ENCODE peak calls at places on chromosomes 13 and 19, in nine cellular contexts. K is breast epithelium, R is fibroblast of mammary gland, G is Calu3, E is cardiac fibroblast, X is adrenal gland, P is mammary epithelial cell, M is MCF 10A, Y is omental fat pad. A is an unnamed sample.

GRCh38 chr13:45825124-45825650 is 26.4 kb downstream of the SIAH3 start:
- DNase-seq in G (no peak), M (no peak), R (no peak), K (no peak), Y (no peak), X (no peak), E (no peak), P (no peak), A (no peak)

GRCh38 chr13:41509996-41510395 is 52.6 kb downstream of the RGCC start:
- DNase-seq in K (no peak), X (no peak), Y (no peak), M (no peak), E (no peak), G (no peak), P (no peak), R (no peak), A (no peak)

GRCh38 chr13:27969866-27970229 is 733 bp upstream of the CDX2 start:
- DNase-seq in G (no peak), Y (no peak), P (no peak), M (no peak), R (no peak), X (no peak), E (no peak), K (no peak), A (no peak)

GRCh38 chr13:113654591-113655357 is 3.2 kb downstream of the ATP4B start:
- DNase-seq in E (no peak), Y (no peak), K (peak; percentile 39), X (no peak), P (no peak), M (no peak), G (no peak), R (no peak), A (peak; percentile 60)

GRCh38 chr13:90538063-90538462 is 809.4 kb upstream of the MIR17HG start:
- DNase-seq in M (no peak), P (no peak), E (no peak), G (no peak), R (no peak), X (no peak), Y (no peak), K (no peak), A (no peak)

GRCh38 chr19:15431396-15432017 is 12.7 kb upstream of the AKAP8L start:
- DNase-seq in E (no peak), X (no peak), Y (no peak), G (no peak), R (no peak), K (no peak), M (no peak), P (no peak), A (no peak)

GRCh38 chr19:41695745-41696144 is 7.7 kb upstream of the CEACAM7 start:
- DNase-seq in Y (no peak), E (no peak), R (no peak), X (peak; percentile 0), P (no peak), M (no peak), K (no peak), G (no peak), A (peak; percentile 36)

GRCh38 chr19:42086770-42087550 is 11.0 kb downstream of the ZNF574 start:
- DNase-seq in P (no peak), R (no peak), G (no peak), Y (no peak), X (no peak), M (no peak), E (peak; percentile 47), K (no peak), A (no peak)

GRCh38 chr13:26895081-26895807 is 134.7 kb upstream of the GPR12 start:
- DNase-seq in G (no peak), M (no peak), K (no peak), Y (no peak), E (peak; percentile 3), R (no peak), X (no peak), P (no peak), A (no peak)

GRCh38 chr19:56333506-56333905 is 18.9 kb upstream of the ZSCAN5A start:
- DNase-seq in K (no peak), X (peak; percentile 58), P (peak; percentile 40), E (peak; percentile 80), M (peak; percentile 62), R (peak; percentile 59), Y (no peak), G (peak; percentile 69), A (no peak)

GRCh38 chr19:33819875-33820781 is 23.5 kb downstream of the KCTD15 start:
- DNase-seq in K (no peak), G (peak; percentile 87), X (peak; percentile 59), E (peak; percentile 68), M (peak; percentile 99), P (peak; percentile 96), Y (peak; percentile 56), R (peak; percentile 35), A (no peak)

GRCh38 chr19:39679056-39679790 is 23.5 kb downstream of the LGALS16 start:
- DNase-seq in K (no peak), Y (no peak), G (no peak), E (no peak), R (no peak), X (no peak), P (no peak), M (no peak), A (no peak)

GRCh38 chr13:50171585-50172282 is 156.5 kb downstream of the KCNRG start:
- DNase-seq in M (no peak), K (no peak), X (no peak), Y (no peak), R (no peak), E (no peak), G (no peak), P (no peak), A (no peak)

GRCh38 chr19:3551808-3552095 is 5.6 kb downstream of the MFSD12 start:
- DNase-seq in K (no peak), G (no peak), Y (no peak), R (no peak), E (no peak), X (no peak), P (no peak), M (no peak), A (no peak)

GRCh38 chr13:27423333-27423732 is 1.1 kb upstream of the GTF3A start:
- DNase-seq in R (no peak), P (no peak), M (no peak), E (no peak), G (no peak), X (no peak), Y (no peak), K (no peak), A (no peak)

GRCh38 chr13:27012482-27013197 is 159.0 kb downstream of the USP12 start:
- DNase-seq in K (no peak), M (peak; percentile 89), G (no peak), E (peak; percentile 85), Y (no peak), X (no peak), P (peak; percentile 79), R (peak; percentile 95), A (no peak)

GRCh38 chr19:8071912-8072311 is 19.4 kb downstream of the CCL25 start:
- DNase-seq in R (no peak), M (no peak), X (no peak), E (no peak), Y (no peak), K (no peak), P (no peak), G (no peak), A (no peak)
- TF ChIP-seq CTCF in R (no peak), M (no peak), X (no peak), E (no peak), Y (no peak), K (no peak), P (no peak), G (no peak), A (no peak)

GRCh38 chr19:32165176-32165575 is 180.2 kb upstream of the ZNF507 start:
- DNase-seq in G (no peak), Y (no peak), K (no peak), P (no peak), R (no peak), E (no peak), M (no peak), X (no peak), A (peak; percentile 50)

GRCh38 chr19:32168111-32168510 is 177.3 kb upstream of the ZNF507 start:
- DNase-seq in G (no peak), P (no peak), Y (no peak), X (no peak), E (no peak), M (no peak), R (no peak), K (no peak), A (peak; percentile 22)

GRCh38 chr19:32166238-32166637 is 179.2 kb upstream of the ZNF507 start:
- DNase-seq in P (no peak), R (no peak), K (no peak), G (no peak), X (no peak), Y (no peak), E (no peak), M (no peak), A (peak; percentile 24)

GRCh38 chr19:32165750-32166149 is 179.7 kb upstream of the ZNF507 start:
- DNase-seq in R (no peak), Y (no peak), X (no peak), K (no peak), P (no peak), G (no peak), E (no peak), M (no peak), A (peak; percentile 31)

DNA sequence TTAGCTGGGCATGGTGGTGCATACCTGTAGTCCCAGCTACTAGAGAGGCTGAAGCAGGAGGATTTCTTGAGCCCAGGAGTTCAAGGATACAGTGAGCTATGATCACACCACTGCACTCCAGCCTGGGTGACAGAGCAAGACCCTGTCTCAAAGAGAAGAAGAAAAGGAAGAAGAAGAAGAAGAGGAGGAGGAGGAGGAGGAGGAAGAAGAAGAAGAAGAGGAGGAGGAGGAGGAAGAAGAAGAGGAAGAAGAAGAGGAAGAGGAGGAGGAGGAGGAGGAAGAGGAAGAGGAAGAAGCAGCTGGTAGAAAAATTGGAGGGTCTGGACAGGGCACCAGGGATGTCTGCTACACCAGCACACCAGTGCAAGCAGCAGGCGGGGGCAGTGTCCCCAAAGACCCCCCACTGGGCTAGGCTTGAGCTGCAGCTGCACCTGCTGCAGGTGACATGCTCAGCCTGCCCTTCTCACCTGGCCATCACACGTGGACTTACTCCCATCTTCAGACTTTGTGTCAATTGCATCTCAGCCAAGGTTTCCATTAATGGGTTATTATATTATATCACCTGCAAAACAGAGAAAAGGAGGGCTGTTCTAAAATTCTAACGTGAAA is 180.9 kb upstream of the ZNF507 start:
- DNase-seq in R (no peak), E (no peak), X (no peak), P (no peak), M (no peak), K (no peak), G (no peak), Y (no peak), A (peak; percentile 54)
- TF ChIP-seq CTCF in R (no peak), E (no peak), X (no peak), P (no peak), M (no peak), K (no peak), G (no peak), Y (no peak), A (no peak)

GRCh38 chr19:13208131-13208963 is 58.1 kb downstream of the IER2 start:
- DNase-seq in X (peak; percentile 62), Y (no peak), R (peak; percentile 82), M (no peak), E (peak; percentile 78), K (no peak), P (no peak), G (no peak), A (no peak)
- TF ChIP-seq CTCF in X (no peak), Y (no peak), R (no peak), M (no peak), E (no peak), K (no peak), P (no peak), G (no peak), A (no peak)

GRCh38 chr13:59901191-59901590 is 262.5 kb downstream of the DIAPH3 start:
- DNase-seq in K (no peak), R (no peak), P (no peak), G (no peak), E (no peak), Y (no peak), X (no peak), M (no peak), A (no peak)

GRCh38 chr13:59906413-59907027 is 257.2 kb downstream of the DIAPH3 start:
- DNase-seq in X (no peak), G (peak; percentile 2), E (peak; percentile 68), M (peak; percentile 43), R (peak; percentile 60), P (no peak), Y (no peak), K (no peak), A (no peak)
- TF ChIP-seq CTCF in X (peak; percentile 39), G (no peak), E (peak; percentile 57), M (peak; percentile 50), R (peak; percentile 69), P (peak; percentile 72), Y (no peak), K (no peak), A (peak; percentile 73)

A was measured in type B pancreatic cell.